ENCODE peak calls at places on chromosome 9, in five cellular contexts. P, A, G, K and D are unnamed samples.
A peak's percentile ranks its signal among the peaks of the same experiment; 100 is the strongest.

GRCh38 chr9:88387733-88388202 is 476 bp upstream of the SPIN1 start:
- DNase-seq in G (peak; percentile 33), A (no peak), P (peak; percentile 72), K (peak; percentile 69), D (peak; percentile 83)

GRCh38 chr9:95766906-95767305 is 108.6 kb upstream of the ERCC6L2 start:
- DNase-seq in K (no peak), A (no peak), G (no peak), P (no peak), D (no peak)

GRCh38 chr9:2477755-2478154 is 143.8 kb upstream of the VLDLR start:
- DNase-seq in G (no peak), P (no peak), K (no peak), A (no peak), D (no peak)

GRCh38 chr9:106717686-106718085 is 145.3 kb upstream of the ZNF462 start:
- DNase-seq in G (no peak), A (no peak), K (no peak), P (no peak), D (no peak)

GRCh38 chr9:105713939-105714331 is 19.6 kb downstream of the TMEM38B start:
- DNase-seq in P (no peak), A (no peak), K (no peak), G (no peak), D (no peak)

GRCh38 chr9:115135786-115136185 is 17.8 kb upstream of the TNC start:
- DNase-seq in A (no peak), P (no peak), G (no peak), K (no peak), D (no peak)

GRCh38 chr9:89000281-89000875 is 9.1 kb downstream of the S1PR3 start:
- DNase-seq in P (no peak), A (peak; percentile 51), G (no peak), K (no peak), D (no peak)

GRCh38 chr9:101705135-101705661 is 33.2 kb downstream of the GRIN3A start:
- DNase-seq in P (peak; percentile 77), K (peak; percentile 39), G (no peak), A (peak; percentile 18), D (peak; percentile 81)

GRCh38 chr9:76310577-76310976 is 83.6 kb downstream of the RFK start:
- DNase-seq in P (no peak), G (no peak), K (no peak), A (no peak), D (no peak)

GRCh38 chr9:7209051-7209450 is 451.3 kb downstream of the KDM4C start:
- DNase-seq in G (no peak), A (no peak), P (no peak), K (no peak), D (no peak)

GRCh38 chr9:117487555-117488175 is 72.8 kb upstream of the ASTN2 start:
- DNase-seq in P (peak; percentile 67), G (peak; percentile 28), A (peak; percentile 87), K (peak; percentile 73), D (peak; percentile 85)

GRCh38 chr9:84670106-84670800 is 724 bp downstream of the NTRK2 start:
- DNase-seq in G (no peak), P (no peak), K (no peak), A (no peak), D (no peak)
- H3K4me3 ChIP-seq in G (peak overlapping the region; percentile 50), P (peak overlapping the region; percentile 0), K (peak overlapping the region; percentile 57), A (no peak overlapping the region), D (no peak overlapping the region)

DNA sequence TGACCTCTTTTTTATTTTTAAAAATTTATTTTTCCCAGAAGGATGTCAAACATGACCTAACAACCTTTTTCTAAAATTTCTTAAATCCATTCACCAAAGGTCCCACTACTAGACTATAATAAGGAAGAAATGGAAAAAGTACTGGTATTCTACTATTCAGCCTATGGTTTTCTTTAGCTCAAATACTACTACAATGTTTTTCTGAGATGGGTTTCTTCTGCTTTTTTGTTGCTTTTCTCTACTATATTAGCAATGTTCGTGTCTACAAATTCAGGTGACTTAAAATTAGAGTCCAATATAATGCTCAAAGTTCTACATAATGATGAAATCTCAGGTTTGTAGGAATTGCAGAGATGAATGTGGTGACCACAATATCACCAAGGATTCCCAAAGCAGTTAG is 7.9 kb downstream of the ERP44 start:
- DNase-seq in A (no peak), K (no peak), G (no peak), P (no peak), D (no peak)
- H3K4me1 ChIP-seq in A (peaks cover 11% of the 10 kb centered on the region), K (peaks cover 14% of the 10 kb centered on the region), G (peaks cover 31% of the 10 kb centered on the region), P (no peaks in the 10 kb centered on the region), D (no peaks in the 10 kb centered on the region)

GRCh38 chr9:72440383-72440782 is 75.4 kb upstream of the ZFAND5 start:
- DNase-seq in G (no peak), A (no peak), P (no peak), K (no peak), D (no peak)
- H3K4me3 ChIP-seq in G (no peak overlapping the region), A (no peak overlapping the region), P (no peak overlapping the region), K (no peak overlapping the region), D (no peak overlapping the region)

GRCh38 chr9:126401581-126401980 is 75.0 kb downstream of the MVB12B start:
- DNase-seq in A (no peak), G (no peak), K (no peak), P (no peak), D (no peak)
- H3K4me1 ChIP-seq in A (peaks cover 3% of the 10 kb centered on the region), G (peaks cover 8% of the 10 kb centered on the region), K (peaks cover 21% of the 10 kb centered on the region), P (no peaks in the 10 kb centered on the region), D (peaks cover 5% of the 10 kb centered on the region)

DNA sequence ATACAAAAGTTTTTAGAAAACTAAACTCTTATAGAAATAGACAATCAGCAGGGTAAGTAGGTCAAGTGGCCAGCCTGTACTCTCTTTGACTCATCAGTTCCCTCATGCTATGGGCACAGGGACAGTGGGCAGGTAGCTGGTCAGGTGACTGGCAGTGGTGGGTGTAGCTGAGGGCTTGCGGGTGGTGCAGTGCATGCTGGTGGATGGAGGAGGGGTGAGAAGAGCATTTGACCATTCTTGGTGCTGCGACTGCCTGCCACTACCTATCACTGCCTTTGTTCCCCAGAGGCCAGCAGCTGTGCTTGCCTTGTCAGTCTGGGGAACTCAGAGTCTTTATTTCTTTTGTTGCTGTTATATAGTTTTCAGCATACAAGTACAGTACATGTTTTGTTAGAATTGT is 12.8 kb downstream of the RCL1 start:
- DNase-seq in G (no peak), A (no peak), P (no peak), K (no peak), D (no peak)
- H3K4me3 ChIP-seq in G (no peak overlapping the region), A (no peak overlapping the region), P (no peak overlapping the region), K (no peak overlapping the region), D (no peak overlapping the region)

GRCh38 chr9:134661791-134662142 is 20.2 kb downstream of the COL5A1 start:
- DNase-seq in P (peak; percentile 23), G (no peak), K (no peak), A (no peak), D (no peak)
- H3K4me1 ChIP-seq in P (peaks cover 38% of the 10 kb centered on the region), G (peaks cover 36% of the 10 kb centered on the region), K (peaks cover 19% of the 10 kb centered on the region), A (peaks cover 4% of the 10 kb centered on the region), D (no peaks in the 10 kb centered on the region)

DNA sequence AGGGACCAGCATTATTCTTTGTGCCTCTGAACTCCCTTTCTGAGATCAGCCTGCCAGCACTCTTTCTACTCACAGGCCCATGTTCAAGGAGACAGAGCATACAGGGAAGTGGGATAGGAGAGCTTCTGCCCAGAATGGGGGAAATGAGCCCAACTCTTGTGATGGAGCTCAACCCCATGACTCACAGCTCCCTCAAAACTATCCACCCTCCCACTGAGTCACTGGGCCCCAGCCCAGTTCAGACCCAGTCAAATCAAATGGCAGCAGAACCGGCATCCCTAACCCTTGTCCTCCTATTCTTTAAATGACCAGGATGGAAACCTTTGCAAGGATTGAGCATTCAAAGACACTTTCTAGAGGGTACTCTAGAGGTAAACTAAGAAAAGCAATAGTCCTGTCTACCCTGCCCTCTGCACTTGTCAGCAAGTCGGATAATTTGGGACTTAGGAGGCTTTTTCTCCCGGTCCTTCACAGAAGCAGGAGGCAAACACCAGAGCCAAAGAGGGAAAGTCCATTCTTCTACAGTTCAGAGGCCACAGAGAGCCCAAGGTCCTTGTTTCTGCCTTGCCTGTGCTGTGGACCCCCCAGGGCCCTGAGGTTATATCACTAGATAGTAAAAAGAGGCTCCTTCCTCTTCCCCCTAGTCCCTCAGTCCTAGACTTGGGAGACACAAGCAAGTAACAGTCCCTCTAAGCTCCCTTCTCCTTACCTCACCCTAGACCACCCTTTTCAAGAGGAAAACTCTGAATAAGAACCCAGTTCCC is 3.2 kb downstream of the ATOSB start:
- DNase-seq in K (no peak), A (no peak), G (no peak), P (peak; percentile 40), D (no peak)
- H3K4me3 ChIP-seq in K (peak overlapping the region; percentile 80), A (no peak overlapping the region), G (no peak overlapping the region), P (no peak overlapping the region), D (no peak overlapping the region)

DNA sequence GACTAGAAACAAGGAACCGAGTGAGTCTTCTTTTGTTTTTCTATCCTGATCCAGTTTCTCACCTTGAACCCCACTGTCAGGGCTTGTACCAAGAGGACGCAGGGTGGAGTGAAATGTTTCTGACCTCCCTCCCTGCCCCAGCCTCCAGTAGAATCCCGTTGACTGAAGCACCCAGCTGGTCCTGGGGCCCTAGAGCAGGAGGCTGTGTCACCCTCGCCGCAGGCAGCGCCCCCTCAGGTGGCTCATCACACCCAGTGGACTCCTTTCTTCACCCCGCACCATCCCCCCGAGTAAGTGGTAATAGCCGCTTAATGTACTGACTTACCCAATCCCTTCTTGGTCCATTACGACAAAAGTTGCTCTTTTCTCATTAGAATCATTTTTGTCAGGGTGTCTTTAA is 53.8 kb downstream of the MVB12B start:
- DNase-seq in G (no peak), P (peak; percentile 1), A (no peak), K (no peak), D (no peak)
- H3K4me1 ChIP-seq in G (peaks cover 5% of the 10 kb centered on the region), P (peaks cover 13% of the 10 kb centered on the region), A (peaks cover 3% of the 10 kb centered on the region), K (peaks cover 22% of the 10 kb centered on the region), D (peaks cover 10% of the 10 kb centered on the region)